ENCODE peak calls at places on chromosomes 12 and 14, in seven cellular contexts. V, B, J, D, N, A and F are unnamed samples.

GRCh38 chr12:50786498-50787231 is 22.8 kb downstream of the ATF1 start:
- DNase-seq in V (peak; percentile 71), B (no peak), J (no peak), D (no peak), N (peak; percentile 90), A (no peak), F (no peak)

GRCh38 chr14:34361504-34362011 is 100.5 kb downstream of the SPTSSA start:
- DNase-seq in V (no peak), B (no peak), J (no peak), D (no peak), N (peak; percentile 21), A (no peak), F (no peak)

GRCh38 chr14:67717048-67717447 is 15.4 kb downstream of the RDH12 start:
- DNase-seq in V (no peak), B (no peak), J (no peak), D (no peak), N (no peak), A (no peak), F (no peak)

GRCh38 chr12:12562016-12562483 is 613 bp downstream of the DUSP16 start:
- DNase-seq in V (peak; percentile 54), B (peak; percentile 66), J (peak; percentile 22), D (peak; percentile 72), N (peak; percentile 19), A (no peak), F (peak; percentile 39)

GRCh38 chr12:19761465-19761864 is 322.2 kb downstream of the AEBP2 start:
- DNase-seq in V (no peak), B (no peak), J (no peak), D (no peak), N (no peak), A (no peak), F (no peak)

GRCh38 chr12:96383371-96383770 is 16.9 kb downstream of the CDK17 start:
- DNase-seq in V (no peak), B (no peak), J (no peak), D (no peak), N (no peak), A (no peak), F (no peak)

GRCh38 chr12:2273751-2274150 is 221.0 kb downstream of the CACNA1C start:
- DNase-seq in V (no peak), B (no peak), J (no peak), D (no peak), N (no peak), A (no peak), F (no peak)

GRCh38 chr14:36512585-36513003 is 7.4 kb downstream of the NKX2-1 start:
- DNase-seq in V (no peak), B (no peak), J (no peak), D (no peak), N (no peak), A (no peak), F (no peak)

GRCh38 chr12:6177593-6178358 is 22.4 kb upstream of the CD9 start:
- DNase-seq in V (no peak), B (no peak), J (no peak), D (peak; percentile 52), N (no peak), A (no peak), F (no peak)